ENCODE peak calls at places on chromosomes 3 and 15, in eight cellular contexts. U is amygdala; T is stimulated activated CD8-positive, alpha-beta memory T cell treated with anti-CD3 and anti-CD28 coated beads, Interleukin-7, amount 100 ng/mL, for 48 hours; D is posterior cingulate gyrus; X is Panc1; V is stimulated activated CD4-positive, alpha-beta T cell treated with anti-CD3 and anti-CD28 coated beads, Interleukin-1b, Interleukin-23, amount 100 ng/mL, for 1 hour; S is B cell; W is NCI-H2081. E is an unnamed sample.

GRCh38 chr15:50873935-50874353 is 34.5 kb upstream of the AP4E1 start:
- DNase-seq in S (no peak), V (no peak), U (no peak), W (no peak), D (no peak), X (no peak), T (no peak), E (no peak)

GRCh38 chr3:122146466-122146865 is 37.0 kb upstream of the CASR start:
- DNase-seq in S (no peak), T (peak), X (no peak), U (no peak), W (no peak), D (no peak), V (peak), E (no peak)

GRCh38 chr3:49611291-49611690 is 57.0 kb downstream of the BSN start:
- DNase-seq in V (no peak), T (no peak), D (no peak), X (no peak), W (no peak), U (no peak), S (no peak), E (no peak)

GRCh38 chr3:168141405-168141993 is 45.8 kb upstream of the GOLIM4 start:
- DNase-seq in D (no peak), S (no peak), T (no peak), U (no peak), V (no peak), X (no peak), W (no peak), E (no peak)

GRCh38 chr3:72380193-72380592 is 468.1 kb downstream of the SHQ1 start:
- DNase-seq in U (no peak), V (no peak), T (no peak), W (no peak), X (no peak), S (no peak), D (no peak), E (no peak)

GRCh38 chr15:70198441-70199123 is 100.9 kb upstream of the TLE3 start:
- DNase-seq in T (no peak), D (no peak), U (no peak), V (no peak), W (no peak), X (no peak), S (no peak), E (no peak)

GRCh38 chr3:149388001-149388435 is 10.6 kb upstream of the TM4SF1 start:
- DNase-seq in U (no peak), V (no peak), X (no peak), W (no peak), T (no peak), S (no peak), D (no peak), E (no peak)

GRCh38 chr15:83887404-83887803 is 233.5 kb downstream of the ADAMTSL3 start:
- DNase-seq in V (no peak), S (no peak), W (no peak), T (no peak), D (no peak), U (no peak), X (no peak), E (no peak)

GRCh38 chr3:14203521-14204079 is 25.0 kb downstream of the LSM3 start:
- DNase-seq in V (no peak), D (peak), U (no peak), X (peak), S (no peak), T (no peak), W (peak), E (peak)

GRCh38 chr15:45199136-45199810 is 11.5 kb upstream of the SHF start:
- DNase-seq in W (peak), V (no peak), U (no peak), X (peak), T (no peak), S (peak), D (no peak), E (no peak)

GRCh38 chr15:100734606-100735005 is 132.2 kb downstream of the ASB7 start:
- DNase-seq in S (no peak), W (no peak), U (no peak), X (no peak), D (no peak), T (no peak), V (no peak), E (no peak)

GRCh38 chr15:64703632-64703959 is 71.8 kb downstream of the RBPMS2 start:
- DNase-seq in V (no peak), D (no peak), S (no peak), X (no peak), W (no peak), T (no peak), U (no peak), E (no peak)

GRCh38 chr3:171977860-171978259 is 61.5 kb upstream of the FNDC3B start:
- DNase-seq in T (no peak), U (no peak), D (no peak), W (no peak), V (no peak), X (no peak), S (no peak), E (no peak)

GRCh38 chr15:61809216-61809615 is 251.0 kb downstream of the VPS13C start:
- DNase-seq in V (no peak), X (no peak), W (no peak), S (no peak), T (no peak), D (no peak), U (no peak), E (no peak)

GRCh38 chr3:116740293-116740692 is 30.7 kb downstream of the TUSC7 start:
- DNase-seq in U (no peak), S (no peak), V (no peak), D (no peak), T (no peak), W (no peak), X (no peak), E (no peak)

GRCh38 chr3:65893631-65894030 is 145.1 kb downstream of the MAGI1 start:
- DNase-seq in U (no peak), D (no peak), W (no peak), V (no peak), X (no peak), S (no peak), T (no peak), E (no peak)

GRCh38 chr3:132135628-132136333 is 101.0 kb upstream of the CPNE4 start:
- DNase-seq in U (no peak), S (no peak), X (peak), T (no peak), D (no peak), V (no peak), W (no peak), E (peak)

GRCh38 chr3:174329321-174329720 is 529.8 kb upstream of the NAALADL2 start:
- DNase-seq in D (no peak), T (no peak), W (no peak), U (no peak), S (no peak), V (no peak), X (no peak), E (peak)

GRCh38 chr15:39156636-39157255 is 424.1 kb upstream of the THBS1 start:
- DNase-seq in U (no peak), W (no peak), D (no peak), V (no peak), X (no peak), S (no peak), T (no peak), E (no peak)

GRCh38 chr3:127718916-127719290 is 46.2 kb downstream of the ABTB1 start:
- DNase-seq in V (no peak), X (no peak), S (no peak), W (no peak), D (no peak), T (no peak), U (no peak), E (no peak)

GRCh38 chr3:99945328-99945995 is 127.8 kb downstream of the CMSS1 start:
- DNase-seq in W (peak), X (no peak), T (no peak), S (no peak), D (no peak), U (no peak), V (no peak), E (no peak)